ENCODE peak calls at places on chromosome 14, in five cellular contexts. One of them, this sample, is unnamed.

GRCh38 chr14:103695331-103696026 is 19.8 kb downstream of the XRCC3 start:
- DNase-seq in GM23248: no peak
- DNase-seq in fibroblast of pulmonary artery: no peak
- DNase-seq in left ventricle myocardium inferior: no peak
- DNase-seq in CD8-positive, alpha-beta memory T cell: no peak
- DNase-seq in this sample: no peak

GRCh38 chr14:101113108-101113612 is 209.6 kb upstream of the RTL1 start:
- DNase-seq in fibroblast of pulmonary artery: no peak
- DNase-seq in GM23248: no peak
- DNase-seq in CD8-positive, alpha-beta memory T cell: no peak
- DNase-seq in left ventricle myocardium inferior: no peak
- DNase-seq in this sample: no peak

GRCh38 chr14:79841433-79841832 is 369.9 kb downstream of the DIO2 start:
- DNase-seq in left ventricle myocardium inferior: no peak
- DNase-seq in fibroblast of pulmonary artery: no peak
- DNase-seq in CD8-positive, alpha-beta memory T cell: no peak
- DNase-seq in GM23248: no peak
- DNase-seq in this sample: no peak

GRCh38 chr14:95023886-95024285 is 133.4 kb downstream of the DICER1 start:
- DNase-seq in CD8-positive, alpha-beta memory T cell: no peak
- DNase-seq in GM23248: peak
- DNase-seq in fibroblast of pulmonary artery: peak
- DNase-seq in left ventricle myocardium inferior: no peak
- DNase-seq in this sample: no peak

GRCh38 chr14:87805315-87805723 is 187.7 kb downstream of the GALC start:
- DNase-seq in left ventricle myocardium inferior: peak
- DNase-seq in fibroblast of pulmonary artery: peak
- DNase-seq in GM23248: peak
- DNase-seq in CD8-positive, alpha-beta memory T cell: peak
- DNase-seq in this sample: peak

GRCh38 chr14:44462372-44462771 is 44.7 kb downstream of the FSCB start:
- DNase-seq in left ventricle myocardium inferior: no peak
- DNase-seq in GM23248: no peak
- DNase-seq in fibroblast of pulmonary artery: no peak
- DNase-seq in CD8-positive, alpha-beta memory T cell: no peak
- DNase-seq in this sample: no peak

GRCh38 chr14:65354715-65355114 is 57.8 kb upstream of the FUT8 start:
- DNase-seq in fibroblast of pulmonary artery: no peak
- DNase-seq in CD8-positive, alpha-beta memory T cell: no peak
- DNase-seq in left ventricle myocardium inferior: no peak
- DNase-seq in GM23248: no peak
- DNase-seq in this sample: no peak

GRCh38 chr14:36510078-36510799 is 9.8 kb downstream of the NKX2-1 start:
- DNase-seq in left ventricle myocardium inferior: no peak
- DNase-seq in fibroblast of pulmonary artery: no peak
- DNase-seq in CD8-positive, alpha-beta memory T cell: no peak
- DNase-seq in GM23248: no peak
- DNase-seq in this sample: no peak

GRCh38 chr14:104795781-104796681 is 483 bp upstream of the AKT1 start:
- DNase-seq in GM23248: peak
- DNase-seq in left ventricle myocardium inferior: peak
- DNase-seq in CD8-positive, alpha-beta memory T cell: peak
- DNase-seq in fibroblast of pulmonary artery: peak
- DNase-seq in this sample: no peak

GRCh38 chr14:104158827-104159798 is 20.7 kb downstream of the KIF26A start:
- DNase-seq in fibroblast of pulmonary artery: no peak
- DNase-seq in left ventricle myocardium inferior: peak
- DNase-seq in CD8-positive, alpha-beta memory T cell: no peak
- DNase-seq in GM23248: no peak
- DNase-seq in this sample: no peak

GRCh38 chr14:75979641-75980422 is 2.0 kb downstream of the TGFB3 start:
- DNase-seq in CD8-positive, alpha-beta memory T cell: no peak
- DNase-seq in GM23248: peak
- DNase-seq in fibroblast of pulmonary artery: no peak
- DNase-seq in left ventricle myocardium inferior: no peak
- DNase-seq in this sample: no peak

GRCh38 chr14:54637270-54637669 is 70.3 kb downstream of the SAMD4A start:
- DNase-seq in fibroblast of pulmonary artery: no peak
- DNase-seq in left ventricle myocardium inferior: no peak
- DNase-seq in GM23248: no peak
- DNase-seq in CD8-positive, alpha-beta memory T cell: no peak
- DNase-seq in this sample: no peak

GRCh38 chr14:105475916-105476845 is 1.6 kb downstream of the CRIP2 start:
- DNase-seq in left ventricle myocardium inferior: peak
- DNase-seq in CD8-positive, alpha-beta memory T cell: no peak
- DNase-seq in fibroblast of pulmonary artery: peak
- DNase-seq in GM23248: peak
- DNase-seq in this sample: no peak

GRCh38 chr14:55671641-55672040 is 91.6 kb downstream of the KTN1 start:
- DNase-seq in fibroblast of pulmonary artery: peak
- DNase-seq in GM23248: peak
- DNase-seq in left ventricle myocardium inferior: no peak
- DNase-seq in CD8-positive, alpha-beta memory T cell: no peak
- DNase-seq in this sample: no peak

GRCh38 chr14:92451755-92452154 is 61.8 kb upstream of the RIN3 start:
- DNase-seq in CD8-positive, alpha-beta memory T cell: no peak
- DNase-seq in fibroblast of pulmonary artery: no peak
- DNase-seq in GM23248: no peak
- DNase-seq in left ventricle myocardium inferior: no peak
- DNase-seq in this sample: no peak

GRCh38 chr14:59787045-59787674 is 83.4 kb downstream of the RTN1 start:
- DNase-seq in fibroblast of pulmonary artery: no peak
- DNase-seq in CD8-positive, alpha-beta memory T cell: no peak
- DNase-seq in GM23248: no peak
- DNase-seq in left ventricle myocardium inferior: no peak
- DNase-seq in this sample: no peak

GRCh38 chr14:54606178-54606577 is 39.2 kb downstream of the SAMD4A start:
- DNase-seq in GM23248: peak
- DNase-seq in left ventricle myocardium inferior: peak
- DNase-seq in fibroblast of pulmonary artery: peak
- DNase-seq in CD8-positive, alpha-beta memory T cell: no peak
- DNase-seq in this sample: no peak

GRCh38 chr14:25389948-25390347 is 340.0 kb upstream of the STXBP6 start:
- DNase-seq in fibroblast of pulmonary artery: no peak
- DNase-seq in CD8-positive, alpha-beta memory T cell: no peak
- DNase-seq in GM23248: no peak
- DNase-seq in left ventricle myocardium inferior: no peak
- DNase-seq in this sample: no peak

GRCh38 chr14:95408731-95409471 is 89.2 kb upstream of the CLMN start:
- DNase-seq in CD8-positive, alpha-beta memory T cell: no peak
- DNase-seq in left ventricle myocardium inferior: no peak
- DNase-seq in GM23248: no peak
- DNase-seq in fibroblast of pulmonary artery: no peak
- DNase-seq in this sample: no peak

GRCh38 chr14:54738009-54738408 is 164.6 kb downstream of the GCH1 start:
- DNase-seq in CD8-positive, alpha-beta memory T cell: no peak
- DNase-seq in fibroblast of pulmonary artery: peak
- DNase-seq in left ventricle myocardium inferior: no peak
- DNase-seq in GM23248: no peak
- DNase-seq in this sample: no peak

GRCh38 chr14:61212546-61212945 is 68.6 kb downstream of the TMEM30B start:
- DNase-seq in CD8-positive, alpha-beta memory T cell: no peak
- DNase-seq in GM23248: peak
- DNase-seq in left ventricle myocardium inferior: no peak
- DNase-seq in fibroblast of pulmonary artery: no peak
- DNase-seq in this sample: no peak

GRCh38 chr14:53306267-53306721 is 153.2 kb upstream of the DDHD1 start:
- DNase-seq in left ventricle myocardium inferior: peak
- DNase-seq in GM23248: peak
- DNase-seq in fibroblast of pulmonary artery: peak
- DNase-seq in CD8-positive, alpha-beta memory T cell: no peak
- DNase-seq in this sample: peak

GRCh38 chr14:23640524-23641141 is 4.5 kb downstream of the DHRS2 start:
- DNase-seq in CD8-positive, alpha-beta memory T cell: no peak
- DNase-seq in left ventricle myocardium inferior: peak
- DNase-seq in GM23248: peak
- DNase-seq in fibroblast of pulmonary artery: peak
- DNase-seq in this sample: no peak

GRCh38 chr14:92473261-92473946 is 40.2 kb upstream of the RIN3 start:
- DNase-seq in GM23248: peak
- DNase-seq in fibroblast of pulmonary artery: peak
- DNase-seq in left ventricle myocardium inferior: peak
- DNase-seq in CD8-positive, alpha-beta memory T cell: no peak
- DNase-seq in this sample: peak

GRCh38 chr14:56118611-56119181 is 485 bp downstream of the PELI2 start:
- DNase-seq in GM23248: peak
- DNase-seq in CD8-positive, alpha-beta memory T cell: peak
- DNase-seq in left ventricle myocardium inferior: peak
- DNase-seq in fibroblast of pulmonary artery: no peak
- DNase-seq in this sample: no peak

GRCh38 chr14:95085321-95085720 is 72.0 kb downstream of the DICER1 start:
- DNase-seq in CD8-positive, alpha-beta memory T cell: no peak
- DNase-seq in left ventricle myocardium inferior: no peak
- DNase-seq in GM23248: no peak
- DNase-seq in fibroblast of pulmonary artery: no peak
- DNase-seq in this sample: no peak

GRCh38 chr14:63551338-63551737 is 8.2 kb upstream of the PPP2R5E start:
- DNase-seq in fibroblast of pulmonary artery: peak
- DNase-seq in GM23248: peak
- DNase-seq in CD8-positive, alpha-beta memory T cell: no peak
- DNase-seq in left ventricle myocardium inferior: no peak
- DNase-seq in this sample: no peak

GRCh38 chr14:74217672-74218448 is 21.4 kb upstream of the VSX2 start:
- DNase-seq in fibroblast of pulmonary artery: peak
- DNase-seq in GM23248: peak
- DNase-seq in left ventricle myocardium inferior: peak
- DNase-seq in CD8-positive, alpha-beta memory T cell: peak
- DNase-seq in this sample: peak

GRCh38 chr14:53542692-53543091 is 389.6 kb upstream of the DDHD1 start:
- DNase-seq in CD8-positive, alpha-beta memory T cell: no peak
- DNase-seq in fibroblast of pulmonary artery: peak
- DNase-seq in left ventricle myocardium inferior: no peak
- DNase-seq in GM23248: no peak
- DNase-seq in this sample: no peak

GRCh38 chr14:77102154-77102553 is 4.1 kb downstream of the CIPC start:
- DNase-seq in left ventricle myocardium inferior: no peak
- DNase-seq in CD8-positive, alpha-beta memory T cell: no peak
- DNase-seq in fibroblast of pulmonary artery: no peak
- DNase-seq in GM23248: no peak
- DNase-seq in this sample: no peak
- H3K4me3 ChIP-seq in left ventricle myocardium inferior: peak
- H3K4me3 ChIP-seq in CD8-positive, alpha-beta memory T cell: no peak
- H3K4me3 ChIP-seq in fibroblast of pulmonary artery: no peak
- H3K4me3 ChIP-seq in GM23248: no peak
- H3K4me3 ChIP-seq in this sample: no peak

DNA sequence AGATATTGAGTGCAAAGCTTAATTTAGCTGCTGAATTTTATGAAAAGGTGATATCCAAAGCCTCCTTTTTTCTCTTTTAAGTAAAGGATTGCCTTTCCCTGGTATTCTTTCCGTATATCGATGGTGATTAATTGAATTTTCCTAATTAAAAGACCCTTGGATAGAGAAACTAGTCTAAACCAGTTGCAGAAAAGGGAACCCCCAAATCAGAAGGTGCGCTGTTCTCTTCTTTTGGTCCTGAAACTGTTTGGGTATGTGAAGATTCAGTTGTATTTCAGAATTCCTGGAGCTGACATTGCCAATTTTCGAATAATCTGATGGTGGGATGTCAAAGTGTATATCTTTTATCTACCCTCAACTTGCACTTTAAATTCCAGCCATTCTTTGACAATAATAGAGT is 1.9 kb downstream of the GPHN start:
- DNase-seq in GM23248: peak
- DNase-seq in fibroblast of pulmonary artery: no peak
- DNase-seq in left ventricle myocardium inferior: no peak
- DNase-seq in CD8-positive, alpha-beta memory T cell: no peak
- DNase-seq in this sample: no peak
- H3K4me3 ChIP-seq in GM23248: peak
- H3K4me3 ChIP-seq in fibroblast of pulmonary artery: peak
- H3K4me3 ChIP-seq in left ventricle myocardium inferior: peak
- H3K4me3 ChIP-seq in CD8-positive, alpha-beta memory T cell: no peak
- H3K4me3 ChIP-seq in this sample: peak

GRCh38 chr14:68948686-68949085 is 30.4 kb downstream of the ACTN1 start:
- DNase-seq in fibroblast of pulmonary artery: no peak
- DNase-seq in GM23248: peak
- DNase-seq in CD8-positive, alpha-beta memory T cell: no peak
- DNase-seq in left ventricle myocardium inferior: no peak
- DNase-seq in this sample: no peak
- H3K4me3 ChIP-seq in fibroblast of pulmonary artery: no peak
- H3K4me3 ChIP-seq in GM23248: no peak
- H3K4me3 ChIP-seq in CD8-positive, alpha-beta memory T cell: no peak
- H3K4me3 ChIP-seq in left ventricle myocardium inferior: peak
- H3K4me3 ChIP-seq in this sample: no peak

DNA sequence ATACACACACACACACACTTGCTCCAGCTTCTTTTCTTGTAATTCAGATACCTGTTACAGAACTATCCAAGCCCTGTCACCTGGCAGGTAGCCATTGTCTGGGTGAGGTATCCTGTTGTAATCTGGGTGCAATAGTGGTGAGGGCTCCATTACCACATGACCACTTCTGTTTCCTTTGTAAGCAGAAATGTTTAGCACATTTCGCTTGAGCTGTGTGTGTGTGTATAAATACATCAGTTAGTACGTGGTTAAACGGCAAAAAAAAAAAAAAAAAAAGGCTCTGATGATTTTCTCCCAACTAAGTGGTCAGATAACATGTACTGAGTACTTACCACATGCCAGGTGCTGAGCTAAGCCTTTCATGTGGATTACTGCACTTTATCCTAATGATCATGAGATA is 129.3 kb upstream of the SSTR1 start:
- DNase-seq in GM23248: no peak
- DNase-seq in fibroblast of pulmonary artery: no peak
- DNase-seq in CD8-positive, alpha-beta memory T cell: peak
- DNase-seq in left ventricle myocardium inferior: no peak
- DNase-seq in this sample: no peak
- H3K4me3 ChIP-seq in GM23248: no peak
- H3K4me3 ChIP-seq in fibroblast of pulmonary artery: no peak
- H3K4me3 ChIP-seq in CD8-positive, alpha-beta memory T cell: peak
- H3K4me3 ChIP-seq in left ventricle myocardium inferior: no peak
- H3K4me3 ChIP-seq in this sample: no peak